ENCODE peak calls at places on chromosomes 4 and X, in five cellular contexts. Z, G, T, S and C are unnamed samples.

GRCh38 chr4:138734746-138735145 is 280.8 kb upstream of the NOCT start:
- DNase-seq in Z (no peak), G (peak), T (no peak), S (no peak), C (no peak)

GRCh38 chr4:84937381-84937977 is 29.0 kb downstream of the WDFY3 start:
- DNase-seq in Z (no peak), G (no peak), T (no peak), S (no peak), C (no peak)

GRCh38 chr4:117134386-117134785 is 49.0 kb upstream of the TRAM1L1 start:
- DNase-seq in Z (peak), G (peak), T (peak), S (no peak), C (no peak)

GRCh38 chr4:1465173-1466033 is 59.2 kb upstream of the NKX1-1 start:
- DNase-seq in Z (no peak), G (no peak), T (no peak), S (no peak), C (peak)

GRCh38 chrX:19372170-19373033 is 28.7 kb downstream of the PDHA1 start:
- DNase-seq in Z (peak), G (peak), T (peak), S (peak), C (peak)

GRCh38 chr4:89586864-89587263 is 250.1 kb downstream of the SNCA start:
- DNase-seq in Z (peak), G (peak), T (no peak), S (no peak), C (no peak)

GRCh38 chr4:162921178-162921785 is 245.4 kb downstream of the NAF1 start:
- DNase-seq in Z (no peak), G (no peak), T (peak), S (no peak), C (no peak)

GRCh38 chrX:110748256-110748811 is 47.3 kb downstream of the CHRDL1 start:
- DNase-seq in Z (no peak), G (no peak), T (no peak), S (no peak), C (no peak)

GRCh38 chr4:131644619-131645018 is 1504.5 kb upstream of the PCDH10 start:
- DNase-seq in Z (no peak), G (no peak), T (peak), S (no peak), C (no peak)

GRCh38 chr4:6357476-6357875 is 87.8 kb downstream of the WFS1 start:
- DNase-seq in Z (no peak), G (no peak), T (no peak), S (no peak), C (no peak)

GRCh38 chr4:49044270-49044669 is 58.2 kb downstream of the CWH43 start:
- DNase-seq in Z (no peak), G (no peak), T (no peak), S (no peak), C (no peak)

GRCh38 chrX:630922-631496 is 418 bp downstream of the SHOX start:
- DNase-seq in Z (no peak), G (no peak), T (no peak), S (peak), C (no peak)

GRCh38 chr4:98604723-98605122 is 53.7 kb downstream of the TSPAN5 start:
- DNase-seq in Z (no peak), G (no peak), T (no peak), S (no peak), C (no peak)

GRCh38 chr4:74794341-74794801 is at the start of gene BTC:
- DNase-seq in Z (peak), G (peak), T (peak), S (peak), C (peak)

GRCh38 chr4:17667653-17668201 is 53.3 kb downstream of the MED28 start:
- DNase-seq in Z (peak), G (no peak), T (no peak), S (no peak), C (no peak)

GRCh38 chrX:119757979-119758681 is at the start of gene SOWAHD:
- DNase-seq in Z (peak), G (peak), T (peak), S (peak), C (no peak)

GRCh38 chr4:98781641-98782348 is 123.4 kb upstream of the TSPAN5 start:
- DNase-seq in Z (no peak), G (no peak), T (no peak), S (no peak), C (no peak)

GRCh38 chr4:72496119-72496518 is 72.9 kb downstream of the ADAMTS3 start:
- DNase-seq in Z (no peak), G (no peak), T (no peak), S (no peak), C (no peak)

GRCh38 chr4:95979961-95980876 is 140.3 kb downstream of the PDHA2 start:
- DNase-seq in Z (no peak), G (no peak), T (no peak), S (no peak), C (no peak)

GRCh38 chr4:15778191-15778741 is at the start of gene CD38:
- DNase-seq in Z (no peak), G (no peak), T (no peak), S (peak), C (no peak)